ENCODE peak calls at places on chromosomes 7 and 10, in six cellular contexts. One of them, this sample, is unnamed.
A peak's percentile ranks its signal among the peaks of the same experiment; 100 is the strongest.

GRCh38 chr7:90933984-90934383 is 330.2 kb upstream of the FZD1 start:
- DNase-seq in A549: no peak
- DNase-seq in tibial artery: peak; percentile 60
- DNase-seq in tibial nerve: no peak
- DNase-seq in lower lobe of right lung: no peak
- DNase-seq in testis: no peak
- DNase-seq in this sample: no peak

GRCh38 chr7:99393363-99394187 is 14.8 kb downstream of the PDAP1 start:
- DNase-seq in lower lobe of right lung: no peak
- DNase-seq in tibial nerve: no peak
- DNase-seq in tibial artery: no peak
- DNase-seq in testis: no peak
- DNase-seq in A549: no peak
- DNase-seq in this sample: peak; percentile 67

GRCh38 chr7:130381468-130382312 is 1.4 kb downstream of the CPA1 start:
- DNase-seq in A549: no peak
- DNase-seq in tibial artery: no peak
- DNase-seq in tibial nerve: no peak
- DNase-seq in testis: peak; percentile 71
- DNase-seq in lower lobe of right lung: no peak
- DNase-seq in this sample: no peak

GRCh38 chr7:40584667-40585433 is 450.0 kb downstream of the SUGCT start:
- DNase-seq in tibial nerve: no peak
- DNase-seq in tibial artery: no peak
- DNase-seq in A549: no peak
- DNase-seq in testis: no peak
- DNase-seq in lower lobe of right lung: no peak
- DNase-seq in this sample: no peak

GRCh38 chr10:88928254-88928653 is 24.3 kb downstream of the ACTA2 start:
- DNase-seq in lower lobe of right lung: no peak
- DNase-seq in testis: no peak
- DNase-seq in tibial nerve: no peak
- DNase-seq in A549: no peak
- DNase-seq in tibial artery: no peak
- DNase-seq in this sample: no peak

GRCh38 chr10:5698062-5698461 is 13.4 kb downstream of the TASOR2 start:
- DNase-seq in lower lobe of right lung: no peak
- DNase-seq in tibial artery: no peak
- DNase-seq in A549: no peak
- DNase-seq in tibial nerve: no peak
- DNase-seq in testis: no peak
- DNase-seq in this sample: no peak

GRCh38 chr10:131728829-131729228 is 172.0 kb upstream of the PPP2R2D start:
- DNase-seq in tibial artery: no peak
- DNase-seq in lower lobe of right lung: no peak
- DNase-seq in tibial nerve: no peak
- DNase-seq in testis: no peak
- DNase-seq in A549: no peak
- DNase-seq in this sample: no peak

GRCh38 chr7:512541-513311 is 6.9 kb downstream of the PDGFA start:
- DNase-seq in tibial artery: no peak
- DNase-seq in lower lobe of right lung: peak; percentile 92
- DNase-seq in tibial nerve: no peak
- DNase-seq in A549: no peak
- DNase-seq in testis: no peak
- DNase-seq in this sample: no peak

GRCh38 chr7:727104-727805 is at the start of gene PRKAR1B:
- DNase-seq in tibial artery: no peak
- DNase-seq in tibial nerve: no peak
- DNase-seq in lower lobe of right lung: peak; percentile 50
- DNase-seq in A549: peak; percentile 32
- DNase-seq in testis: peak; percentile 43
- DNase-seq in this sample: peak; percentile 37

GRCh38 chr10:37495415-37495814 is 362.0 kb downstream of the ZNF248 start:
- DNase-seq in tibial artery: no peak
- DNase-seq in lower lobe of right lung: no peak
- DNase-seq in A549: peak; percentile 53
- DNase-seq in tibial nerve: no peak
- DNase-seq in testis: no peak
- DNase-seq in this sample: no peak

GRCh38 chr10:129999140-129999539 is 35.1 kb upstream of the EBF3 start:
- DNase-seq in testis: no peak
- DNase-seq in A549: no peak
- DNase-seq in tibial nerve: no peak
- DNase-seq in lower lobe of right lung: no peak
- DNase-seq in tibial artery: no peak
- DNase-seq in this sample: no peak

GRCh38 chr7:141128506-141128905 is 54.6 kb downstream of the TMEM178B start:
- DNase-seq in tibial artery: no peak
- DNase-seq in testis: no peak
- DNase-seq in A549: no peak
- DNase-seq in lower lobe of right lung: no peak
- DNase-seq in tibial nerve: no peak
- DNase-seq in this sample: no peak

GRCh38 chr7:142375710-142376313 is 118.0 kb upstream of the PRSS58 start:
- DNase-seq in tibial artery: no peak
- DNase-seq in testis: no peak
- DNase-seq in tibial nerve: no peak
- DNase-seq in lower lobe of right lung: no peak
- DNase-seq in A549: no peak
- DNase-seq in this sample: no peak

GRCh38 chr10:36094091-36094490 is 452.0 kb upstream of the FZD8 start:
- DNase-seq in A549: no peak
- DNase-seq in lower lobe of right lung: no peak
- DNase-seq in tibial nerve: no peak
- DNase-seq in tibial artery: no peak
- DNase-seq in testis: no peak
- DNase-seq in this sample: no peak

GRCh38 chr10:35335133-35335532 is 1.2 kb upstream of the CCNY start:
- DNase-seq in lower lobe of right lung: no peak
- DNase-seq in tibial nerve: no peak
- DNase-seq in tibial artery: no peak
- DNase-seq in A549: no peak
- DNase-seq in testis: no peak
- DNase-seq in this sample: no peak

GRCh38 chr7:122148081-122148480 is 4.0 kb upstream of the AASS start:
- DNase-seq in testis: no peak
- DNase-seq in tibial artery: no peak
- DNase-seq in tibial nerve: no peak
- DNase-seq in A549: no peak
- DNase-seq in lower lobe of right lung: no peak
- DNase-seq in this sample: no peak

GRCh38 chr7:122143751-122144711 is at the start of gene AASS:
- DNase-seq in tibial nerve: peak; percentile 98
- DNase-seq in tibial artery: peak; percentile 98
- DNase-seq in A549: peak; percentile 90
- DNase-seq in testis: peak; percentile 99
- DNase-seq in lower lobe of right lung: peak; percentile 96
- DNase-seq in this sample: peak; percentile 99

GRCh38 chr7:122143376-122143750 is 686 bp downstream of the AASS start:
- DNase-seq in tibial artery: peak; percentile 21
- DNase-seq in testis: peak; percentile 32
- DNase-seq in A549: no peak
- DNase-seq in tibial nerve: no peak
- DNase-seq in lower lobe of right lung: no peak
- DNase-seq in this sample: peak; percentile 33

GRCh38 chr7:122148878-122149277 is 4.8 kb upstream of the AASS start:
- DNase-seq in tibial artery: no peak
- DNase-seq in A549: no peak
- DNase-seq in testis: no peak
- DNase-seq in lower lobe of right lung: no peak
- DNase-seq in tibial nerve: no peak
- DNase-seq in this sample: no peak

DNA sequence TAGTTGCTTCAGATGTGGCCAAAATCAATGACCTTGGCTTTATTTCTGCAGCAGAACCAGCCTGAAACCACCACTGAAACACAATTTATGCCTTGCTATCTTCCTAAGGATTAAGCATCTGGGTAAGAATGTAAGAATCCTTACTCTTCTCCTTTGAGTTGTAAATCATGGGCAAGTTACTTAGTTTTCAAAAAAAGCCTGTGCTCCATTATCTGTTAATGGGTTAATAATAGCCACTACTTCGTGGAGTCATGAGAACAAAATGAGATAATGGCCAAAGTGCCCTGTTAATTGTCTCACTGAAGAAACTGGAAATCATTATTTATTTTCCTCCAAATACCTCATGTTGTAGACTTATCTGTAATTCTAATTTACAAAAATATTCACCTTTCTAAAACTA is 1.9 kb upstream of the AASS start:
- DNase-seq in testis: no peak
- DNase-seq in A549: no peak
- DNase-seq in lower lobe of right lung: no peak
- DNase-seq in tibial nerve: no peak
- DNase-seq in tibial artery: no peak
- DNase-seq in this sample: no peak
- H3K4me1 ChIP-seq in testis: peaks cover 3% of the 10 kb centered on the region
- H3K4me1 ChIP-seq in A549: peaks cover 5% of the 10 kb centered on the region
- H3K4me1 ChIP-seq in lower lobe of right lung: peaks cover 5% of the 10 kb centered on the region
- H3K4me1 ChIP-seq in tibial nerve: no peaks in the 10 kb centered on the region
- H3K4me1 ChIP-seq in tibial artery: no peaks in the 10 kb centered on the region
- H3K4me1 ChIP-seq in this sample: peaks cover 4% of the 10 kb centered on the region

DNA sequence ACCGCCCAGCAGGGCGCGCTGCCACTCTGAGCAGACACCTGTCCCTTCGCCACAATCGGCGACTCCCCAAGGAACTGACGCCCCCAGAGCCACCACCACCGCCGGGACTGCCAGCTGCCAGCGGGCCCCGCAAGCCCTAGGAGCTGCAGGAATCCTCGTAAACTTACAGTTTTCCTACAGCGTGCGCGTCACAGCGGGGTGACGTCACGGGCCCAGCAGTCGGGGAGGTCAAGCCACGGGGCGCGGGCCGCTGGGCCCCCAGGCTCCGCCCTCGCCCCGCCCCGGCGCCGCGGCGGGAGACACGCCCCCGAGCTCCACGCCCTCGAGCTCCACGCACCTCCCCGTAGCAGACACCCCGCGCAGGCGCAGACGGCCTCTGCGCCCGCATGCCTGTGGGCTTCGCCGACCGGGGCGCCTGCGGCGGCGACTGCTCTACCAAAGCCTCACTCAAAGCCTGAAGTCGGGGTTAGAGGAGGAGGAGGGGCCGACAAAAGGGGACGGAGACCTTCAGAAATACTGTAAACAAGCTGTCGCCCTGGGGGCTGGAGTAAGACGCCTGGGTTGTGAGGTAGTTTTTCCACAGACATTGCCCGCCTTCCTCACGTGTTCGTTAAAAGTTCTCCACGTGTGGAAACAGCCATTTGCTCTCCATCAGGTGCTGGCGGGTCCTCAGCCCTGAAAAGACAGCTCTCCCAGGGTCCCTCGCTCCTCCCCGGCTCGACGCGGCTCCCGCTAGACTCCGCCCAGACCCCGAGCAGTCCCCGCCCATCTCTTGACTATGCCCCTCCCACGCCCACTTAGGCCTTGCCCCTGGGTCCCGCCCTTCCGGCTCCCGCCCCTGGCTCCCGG is at the start of gene ZNF438:
- DNase-seq in lower lobe of right lung: peak; percentile 96
- DNase-seq in A549: peak; percentile 95
- DNase-seq in testis: peak; percentile 97
- DNase-seq in tibial nerve: peak; percentile 93
- DNase-seq in tibial artery: peak; percentile 95
- DNase-seq in this sample: peak; percentile 98
- TF ChIP-seq CTCF in lower lobe of right lung: peak; percentile 70
- TF ChIP-seq CTCF in A549: peak; percentile 65
- TF ChIP-seq CTCF in testis: peak; percentile 63
- TF ChIP-seq CTCF in tibial nerve: peak; percentile 82
- TF ChIP-seq CTCF in tibial artery: peak; percentile 70
- TF ChIP-seq CTCF in this sample: peak; percentile 64

DNA sequence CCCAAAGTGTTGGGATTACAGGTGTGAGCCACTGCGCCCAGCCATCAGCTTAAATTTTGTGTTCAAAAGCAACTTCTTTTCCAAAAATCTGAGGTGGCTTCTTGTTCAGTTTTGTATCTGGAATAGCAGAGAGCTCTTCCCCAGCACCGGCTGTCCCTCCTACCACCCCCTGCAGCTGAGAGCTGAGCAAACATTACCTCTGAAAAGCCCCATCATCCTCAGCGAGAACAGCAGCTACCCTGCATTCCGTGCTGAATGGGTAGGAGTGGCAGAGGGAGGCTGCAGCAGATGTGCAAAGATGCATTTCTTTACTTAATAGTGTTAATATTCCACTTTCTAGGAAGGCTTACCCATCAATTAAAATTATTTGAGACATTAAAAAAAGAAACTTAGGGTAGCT is 31.8 kb downstream of the CCM2 start:
- DNase-seq in testis: no peak
- DNase-seq in lower lobe of right lung: no peak
- DNase-seq in tibial nerve: no peak
- DNase-seq in A549: no peak
- DNase-seq in tibial artery: no peak
- DNase-seq in this sample: no peak
- H3K4me1 ChIP-seq in testis: no peaks in the 10 kb centered on the region
- H3K4me1 ChIP-seq in lower lobe of right lung: peaks cover 11% of the 10 kb centered on the region
- H3K4me1 ChIP-seq in tibial nerve: peaks cover 19% of the 10 kb centered on the region
- H3K4me1 ChIP-seq in A549: peaks cover 14% of the 10 kb centered on the region
- H3K4me1 ChIP-seq in tibial artery: no peaks in the 10 kb centered on the region
- H3K4me1 ChIP-seq in this sample: no peaks in the 10 kb centered on the region

GRCh38 chr7:78095549-78095948 is 297.0 kb downstream of the PHTF2 start:
- DNase-seq in tibial artery: no peak
- DNase-seq in lower lobe of right lung: no peak
- DNase-seq in A549: no peak
- DNase-seq in testis: no peak
- DNase-seq in tibial nerve: no peak
- DNase-seq in this sample: no peak
- TF ChIP-seq CTCF in tibial artery: no peak
- TF ChIP-seq CTCF in lower lobe of right lung: no peak
- TF ChIP-seq CTCF in A549: no peak
- TF ChIP-seq CTCF in testis: no peak
- TF ChIP-seq CTCF in tibial nerve: no peak
- TF ChIP-seq CTCF in this sample: no peak

GRCh38 chr7:4775281-4776159 is at the start of gene AP5Z1:
- DNase-seq in lower lobe of right lung: peak; percentile 98
- DNase-seq in tibial nerve: peak; percentile 95
- DNase-seq in tibial artery: peak; percentile 96
- DNase-seq in testis: peak; percentile 98
- DNase-seq in A549: peak; percentile 96
- DNase-seq in this sample: peak; percentile 95
- H3K4me1 ChIP-seq in lower lobe of right lung: peaks cover 32% of the 10 kb centered on the region
- H3K4me1 ChIP-seq in tibial nerve: peaks cover 4% of the 10 kb centered on the region
- H3K4me1 ChIP-seq in tibial artery: peaks cover 4% of the 10 kb centered on the region
- H3K4me1 ChIP-seq in testis: peaks cover 27% of the 10 kb centered on the region
- H3K4me1 ChIP-seq in A549: peaks cover 18% of the 10 kb centered on the region
- H3K4me1 ChIP-seq in this sample: peaks cover 9% of the 10 kb centered on the region

GRCh38 chr10:74103560-74104248 is 46.9 kb downstream of the AP3M1 start:
- DNase-seq in A549: peak; percentile 51
- DNase-seq in tibial nerve: no peak
- DNase-seq in testis: no peak
- DNase-seq in tibial artery: no peak
- DNase-seq in lower lobe of right lung: no peak
- DNase-seq in this sample: no peak
- TF ChIP-seq CTCF in A549: peak; percentile 58
- TF ChIP-seq CTCF in tibial nerve: no peak
- TF ChIP-seq CTCF in testis: no peak
- TF ChIP-seq CTCF in tibial artery: no peak
- TF ChIP-seq CTCF in lower lobe of right lung: peak; percentile 13
- TF ChIP-seq CTCF in this sample: no peak

This sample was measured in ovary.